ENCODE peak calls at places on chromosomes 4 and X, in seven cellular contexts. One of them, this sample, is unnamed.

GRCh38 chr4:67436742-67437141 is 108.6 kb downstream of the CENPC start:
- DNase-seq in GM23248: no peak
- DNase-seq in neural progenitor cell: no peak
- DNase-seq in HCT116: no peak
- DNase-seq in PC-3: no peak
- DNase-seq in SK-N-SH: no peak
- DNase-seq in GM23338: no peak
- DNase-seq in this sample: no peak

GRCh38 chrX:107656965-107657364 is 28.7 kb downstream of the PRPS1 start:
- DNase-seq in GM23248: no peak
- DNase-seq in neural progenitor cell: no peak
- DNase-seq in HCT116: no peak
- DNase-seq in PC-3: no peak
- DNase-seq in SK-N-SH: no peak
- DNase-seq in GM23338: no peak
- DNase-seq in this sample: no peak

GRCh38 chrX:109709129-109709631 is 23.9 kb downstream of the ACSL4 start:
- DNase-seq in GM23248: peak; percentile 70
- DNase-seq in neural progenitor cell: no peak
- DNase-seq in HCT116: peak; percentile 19
- DNase-seq in PC-3: peak; percentile 66
- DNase-seq in SK-N-SH: no peak
- DNase-seq in GM23338: peak; percentile 8
- DNase-seq in this sample: peak; percentile 38

GRCh38 chrX:10033360-10034007 is 66.3 kb downstream of the CLDN34 start:
- DNase-seq in GM23248: peak; percentile 50
- DNase-seq in neural progenitor cell: no peak
- DNase-seq in HCT116: no peak
- DNase-seq in PC-3: peak; percentile 50
- DNase-seq in SK-N-SH: no peak
- DNase-seq in GM23338: no peak
- DNase-seq in this sample: no peak

GRCh38 chr4:169229571-169230028 is 41.2 kb downstream of the SH3RF1 start:
- DNase-seq in GM23248: peak; percentile 95
- DNase-seq in neural progenitor cell: no peak
- DNase-seq in HCT116: peak; percentile 94
- DNase-seq in PC-3: peak; percentile 89
- DNase-seq in SK-N-SH: no peak
- DNase-seq in GM23338: no peak
- DNase-seq in this sample: no peak

GRCh38 chr4:84750956-84751275 is 168.0 kb downstream of the CDS1 start:
- DNase-seq in GM23248: no peak
- DNase-seq in neural progenitor cell: no peak
- DNase-seq in HCT116: no peak
- DNase-seq in PC-3: no peak
- DNase-seq in SK-N-SH: peak; percentile 7
- DNase-seq in GM23338: no peak
- DNase-seq in this sample: no peak

GRCh38 chr4:174154455-174154854 is 129.0 kb downstream of the FBXO8 start:
- DNase-seq in GM23248: peak; percentile 89
- DNase-seq in neural progenitor cell: no peak
- DNase-seq in HCT116: no peak
- DNase-seq in PC-3: peak; percentile 49
- DNase-seq in SK-N-SH: no peak
- DNase-seq in GM23338: no peak
- DNase-seq in this sample: no peak

GRCh38 chr4:135186002-135186401 is 984.4 kb upstream of the PABPC4L start:
- DNase-seq in GM23248: no peak
- DNase-seq in neural progenitor cell: peak; percentile 41
- DNase-seq in HCT116: no peak
- DNase-seq in PC-3: no peak
- DNase-seq in SK-N-SH: no peak
- DNase-seq in GM23338: peak; percentile 87
- DNase-seq in this sample: no peak

GRCh38 chr4:68599150-68599549 is 23.0 kb upstream of the UGT2B17 start:
- DNase-seq in GM23248: no peak
- DNase-seq in neural progenitor cell: no peak
- DNase-seq in HCT116: no peak
- DNase-seq in PC-3: peak; percentile 75
- DNase-seq in SK-N-SH: no peak
- DNase-seq in GM23338: no peak
- DNase-seq in this sample: no peak

GRCh38 chr4:3436798-3437581 is 4.8 kb upstream of the HGFAC start:
- DNase-seq in GM23248: peak; percentile 83
- DNase-seq in neural progenitor cell: no peak
- DNase-seq in HCT116: peak; percentile 62
- DNase-seq in PC-3: peak; percentile 75
- DNase-seq in SK-N-SH: no peak
- DNase-seq in GM23338: no peak
- DNase-seq in this sample: no peak

GRCh38 chr4:69836321-69836720 is 23.6 kb downstream of the SULT1E1 start:
- DNase-seq in GM23248: no peak
- DNase-seq in neural progenitor cell: no peak
- DNase-seq in HCT116: no peak
- DNase-seq in PC-3: no peak
- DNase-seq in SK-N-SH: no peak
- DNase-seq in GM23338: no peak
- DNase-seq in this sample: no peak

GRCh38 chrX:1178580-1179057 is 33.8 kb downstream of the CRLF2 start:
- DNase-seq in GM23248: peak; percentile 24
- DNase-seq in neural progenitor cell: peak; percentile 39
- DNase-seq in HCT116: no peak
- DNase-seq in PC-3: peak; percentile 40
- DNase-seq in SK-N-SH: no peak
- DNase-seq in GM23338: peak; percentile 25
- DNase-seq in this sample: no peak

GRCh38 chrX:42246814-42247213 is 323.5 kb upstream of the CASK start:
- DNase-seq in GM23248: peak; percentile 1
- DNase-seq in neural progenitor cell: peak; percentile 9
- DNase-seq in HCT116: no peak
- DNase-seq in PC-3: peak; percentile 3
- DNase-seq in SK-N-SH: no peak
- DNase-seq in GM23338: no peak
- DNase-seq in this sample: no peak

GRCh38 chr4:151169223-151169622 is 69.8 kb downstream of the RPS3A start:
- DNase-seq in GM23248: peak; percentile 98
- DNase-seq in neural progenitor cell: peak; percentile 49
- DNase-seq in HCT116: no peak
- DNase-seq in PC-3: no peak
- DNase-seq in SK-N-SH: peak; percentile 90
- DNase-seq in GM23338: no peak
- DNase-seq in this sample: no peak

GRCh38 chr4:25677157-25677556 is 21.5 kb downstream of the SLC34A2 start:
- DNase-seq in GM23248: no peak
- DNase-seq in neural progenitor cell: no peak
- DNase-seq in HCT116: no peak
- DNase-seq in PC-3: no peak
- DNase-seq in SK-N-SH: no peak
- DNase-seq in GM23338: no peak
- DNase-seq in this sample: no peak

GRCh38 chrX:132292753-132293152 is 73.5 kb upstream of the RAP2C start:
- DNase-seq in GM23248: peak; percentile 61
- DNase-seq in neural progenitor cell: peak; percentile 70
- DNase-seq in HCT116: peak; percentile 15
- DNase-seq in PC-3: peak; percentile 66
- DNase-seq in SK-N-SH: peak; percentile 54
- DNase-seq in GM23338: peak; percentile 63
- DNase-seq in this sample: peak; percentile 61

GRCh38 chr4:154511990-154512389 is 20.4 kb upstream of the DCHS2 start:
- DNase-seq in GM23248: no peak
- DNase-seq in neural progenitor cell: no peak
- DNase-seq in HCT116: no peak
- DNase-seq in PC-3: no peak
- DNase-seq in SK-N-SH: no peak
- DNase-seq in GM23338: no peak
- DNase-seq in this sample: no peak

GRCh38 chr4:123619326-123619725 is 222.7 kb downstream of the SPRY1 start:
- DNase-seq in GM23248: no peak
- DNase-seq in neural progenitor cell: no peak
- DNase-seq in HCT116: no peak
- DNase-seq in PC-3: no peak
- DNase-seq in SK-N-SH: no peak
- DNase-seq in GM23338: no peak
- DNase-seq in this sample: no peak

GRCh38 chr4:161799687-161800086 is 364.1 kb downstream of the FSTL5 start:
- DNase-seq in GM23248: no peak
- DNase-seq in neural progenitor cell: no peak
- DNase-seq in HCT116: no peak
- DNase-seq in PC-3: peak; percentile 87
- DNase-seq in SK-N-SH: no peak
- DNase-seq in GM23338: no peak
- DNase-seq in this sample: no peak

GRCh38 chr4:119209586-119209985 is 2.9 kb upstream of the USP53 start:
- DNase-seq in GM23248: peak; percentile 22
- DNase-seq in neural progenitor cell: no peak
- DNase-seq in HCT116: peak; percentile 44
- DNase-seq in PC-3: no peak
- DNase-seq in SK-N-SH: no peak
- DNase-seq in GM23338: no peak
- DNase-seq in this sample: no peak

GRCh38 chr4:119209077-119209476 is 3.4 kb upstream of the USP53 start:
- DNase-seq in GM23248: peak; percentile 95
- DNase-seq in neural progenitor cell: no peak
- DNase-seq in HCT116: peak; percentile 95
- DNase-seq in PC-3: peak; percentile 95
- DNase-seq in SK-N-SH: no peak
- DNase-seq in GM23338: no peak
- DNase-seq in this sample: no peak

GRCh38 chr4:119211856-119212250 is 660 bp upstream of the USP53 start:
- DNase-seq in GM23248: peak; percentile 18
- DNase-seq in neural progenitor cell: no peak
- DNase-seq in HCT116: no peak
- DNase-seq in PC-3: no peak
- DNase-seq in SK-N-SH: no peak
- DNase-seq in GM23338: no peak
- DNase-seq in this sample: peak; percentile 68

GRCh38 chr4:119212251-119212963 is at the start of gene USP53:
- DNase-seq in GM23248: peak; percentile 99
- DNase-seq in neural progenitor cell: peak; percentile 98
- DNase-seq in HCT116: peak; percentile 98
- DNase-seq in PC-3: peak; percentile 97
- DNase-seq in SK-N-SH: peak; percentile 97
- DNase-seq in GM23338: peak; percentile 98
- DNase-seq in this sample: peak; percentile 95

DNA sequence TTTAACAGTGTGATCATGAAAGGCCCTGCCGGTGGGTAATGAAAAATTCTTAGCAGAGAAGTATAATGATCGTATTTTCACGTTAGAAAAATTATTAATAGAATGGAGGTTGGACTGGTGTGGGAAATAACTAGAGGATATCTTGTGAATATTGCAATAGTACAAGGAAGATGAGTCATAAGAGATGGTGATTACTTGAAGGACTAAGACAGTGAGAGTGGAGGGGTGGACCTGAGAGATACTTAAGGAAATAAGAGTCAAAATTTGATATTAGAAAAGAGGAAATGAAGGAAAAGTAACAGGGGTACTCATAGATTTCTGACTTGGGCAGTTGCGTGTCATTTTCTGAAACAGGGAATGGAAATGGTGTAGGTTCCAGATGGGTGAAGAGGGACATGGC is 1.8 kb upstream of the USP53 start:
- DNase-seq in GM23248: peak; percentile 74
- DNase-seq in neural progenitor cell: no peak
- DNase-seq in HCT116: no peak
- DNase-seq in PC-3: no peak
- DNase-seq in SK-N-SH: no peak
- DNase-seq in GM23338: no peak
- DNase-seq in this sample: no peak
- H3K4me1 ChIP-seq in GM23248: peaks cover 60% of the 10 kb centered on the region
- H3K4me1 ChIP-seq in neural progenitor cell: peaks cover 17% of the 10 kb centered on the region
- H3K4me1 ChIP-seq in HCT116: peaks cover 35% of the 10 kb centered on the region
- H3K4me1 ChIP-seq in PC-3: peaks cover 28% of the 10 kb centered on the region
- H3K4me1 ChIP-seq in SK-N-SH: peaks cover 8% of the 10 kb centered on the region
- H3K4me1 ChIP-seq in GM23338: peaks cover 26% of the 10 kb centered on the region
- H3K4me1 ChIP-seq in this sample: peaks cover 23% of the 10 kb centered on the region

GRCh38 chr4:86942185-86942666 is 7.4 kb downstream of the AFF1 start:
- DNase-seq in GM23248: peak; percentile 28
- DNase-seq in neural progenitor cell: no peak
- DNase-seq in HCT116: no peak
- DNase-seq in PC-3: peak; percentile 54
- DNase-seq in SK-N-SH: no peak
- DNase-seq in GM23338: no peak
- DNase-seq in this sample: no peak
- TF ChIP-seq EZH2phosphoT487 in GM23248: no peak
- TF ChIP-seq EZH2phosphoT487 in neural progenitor cell: no peak
- TF ChIP-seq EZH2phosphoT487 in HCT116: no peak
- TF ChIP-seq EZH2phosphoT487 in PC-3: no peak
- TF ChIP-seq EZH2phosphoT487 in SK-N-SH: no peak
- TF ChIP-seq EZH2phosphoT487 in GM23338: no peak
- TF ChIP-seq EZH2phosphoT487 in this sample: no peak

DNA sequence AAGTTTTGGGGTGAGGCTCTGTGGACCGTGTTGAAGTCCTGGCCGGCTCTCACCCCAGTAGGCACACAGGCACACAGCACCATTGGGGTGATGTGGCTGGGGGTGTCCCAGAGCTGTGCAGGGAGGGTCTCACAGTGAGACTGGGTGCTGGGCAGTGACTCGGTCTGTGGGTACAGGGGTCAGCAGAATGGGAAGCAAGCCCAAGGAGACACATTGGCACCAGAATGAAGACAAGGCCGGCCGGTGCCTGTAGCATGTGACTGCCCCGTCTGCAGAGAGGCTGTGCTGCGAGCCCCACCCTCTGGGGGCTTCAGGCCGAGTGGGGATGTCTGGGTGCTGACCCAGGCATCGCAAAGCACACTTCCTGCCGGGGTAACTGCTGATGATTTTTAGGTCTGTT is 5.2 kb downstream of the MAEA start:
- DNase-seq in GM23248: no peak
- DNase-seq in neural progenitor cell: no peak
- DNase-seq in HCT116: no peak
- DNase-seq in PC-3: no peak
- DNase-seq in SK-N-SH: no peak
- DNase-seq in GM23338: no peak
- DNase-seq in this sample: no peak
- H3K4me1 ChIP-seq in GM23248: peaks cover 15% of the 10 kb centered on the region
- H3K4me1 ChIP-seq in neural progenitor cell: peaks cover 6% of the 10 kb centered on the region
- H3K4me1 ChIP-seq in HCT116: peaks cover 20% of the 10 kb centered on the region
- H3K4me1 ChIP-seq in PC-3: peaks cover 10% of the 10 kb centered on the region
- H3K4me1 ChIP-seq in SK-N-SH: peaks cover 19% of the 10 kb centered on the region
- H3K4me1 ChIP-seq in GM23338: peaks cover 21% of the 10 kb centered on the region
- H3K4me1 ChIP-seq in this sample: peaks cover 31% of the 10 kb centered on the region

DNA sequence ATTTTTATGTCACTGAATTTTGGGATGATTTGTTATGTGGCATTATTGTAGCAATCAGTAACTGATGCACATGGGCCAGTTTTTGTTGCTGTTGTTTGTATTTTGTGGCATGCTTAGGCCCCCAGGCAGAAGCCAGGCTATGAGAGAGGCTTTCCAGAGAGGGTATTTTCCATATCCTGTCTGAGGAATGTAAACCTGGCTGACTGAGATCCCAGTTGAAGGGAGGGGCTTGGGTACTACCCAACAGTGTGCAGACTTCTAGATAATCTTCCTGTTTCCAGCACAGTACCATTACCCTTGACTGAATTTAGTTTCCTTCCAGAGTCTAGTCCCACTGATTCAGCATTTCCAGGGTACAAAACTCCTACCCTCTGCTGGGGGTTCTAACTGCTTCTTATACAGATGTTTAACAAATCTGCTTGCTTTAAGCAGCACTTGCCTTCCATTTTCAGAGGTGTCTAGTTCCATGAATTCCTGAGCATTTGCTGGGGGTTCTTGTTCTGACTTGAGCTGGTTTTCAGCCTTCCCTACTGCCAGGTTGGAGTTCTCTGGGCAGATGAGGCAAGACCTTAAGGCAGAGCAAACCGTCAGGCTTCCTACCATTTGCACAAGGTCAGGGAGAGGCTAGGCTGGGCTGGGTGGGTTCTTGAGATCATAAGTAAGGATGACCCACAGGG is 104.7 kb upstream of the EGFL6 start:
- DNase-seq in GM23248: no peak
- DNase-seq in neural progenitor cell: no peak
- DNase-seq in HCT116: no peak
- DNase-seq in PC-3: peak; percentile 2
- DNase-seq in SK-N-SH: no peak
- DNase-seq in GM23338: no peak
- DNase-seq in this sample: no peak
- TF ChIP-seq EZH2phosphoT487 in GM23248: no peak
- TF ChIP-seq EZH2phosphoT487 in neural progenitor cell: no peak
- TF ChIP-seq EZH2phosphoT487 in HCT116: no peak
- TF ChIP-seq EZH2phosphoT487 in PC-3: no peak
- TF ChIP-seq EZH2phosphoT487 in SK-N-SH: no peak
- TF ChIP-seq EZH2phosphoT487 in GM23338: no peak
- TF ChIP-seq EZH2phosphoT487 in this sample: no peak